ENCODE peak calls at places on chromosomes 5 and 9, in seven cellular contexts. One of them, this sample, is unnamed.

GRCh38 chr5:63963080-63963735 is 963 bp upstream of the HTR1A start:
- DNase-seq in Right ventricle myocardium superior: no peak
- DNase-seq in NCI-H1092 treated with DMSO at 0.1 percent for 48 hours: peak; percentile 22
- DNase-seq in HFFc6: peak; percentile 39
- DNase-seq in naive thymus-derived CD4-positive, alpha-beta T cell: no peak
- DNase-seq in breast epithelium: no peak
- DNase-seq in activated CD8-positive, alpha-beta memory T cell treated with anti-CD3 and anti-CD28 coated beads, Interleukin-2, amount 50 U/mL, for 48 hours: no peak
- DNase-seq in this sample: no peak

GRCh38 chr5:136018814-136019777 is 9.7 kb upstream of the TGFBI start:
- DNase-seq in Right ventricle myocardium superior: no peak
- DNase-seq in activated CD8-positive, alpha-beta memory T cell treated with anti-CD3 and anti-CD28 coated beads, Interleukin-2, amount 50 U/mL, for 48 hours: no peak
- DNase-seq in naive thymus-derived CD4-positive, alpha-beta T cell: no peak
- DNase-seq in NCI-H1092 treated with DMSO at 0.1 percent for 48 hours: no peak
- DNase-seq in HFFc6: peak; percentile 97
- DNase-seq in breast epithelium: peak; percentile 33
- DNase-seq in this sample: no peak

GRCh38 chr5:180808461-180809000 is 5.9 kb upstream of the MGAT1 start:
- DNase-seq in breast epithelium: no peak
- DNase-seq in activated CD8-positive, alpha-beta memory T cell treated with anti-CD3 and anti-CD28 coated beads, Interleukin-2, amount 50 U/mL, for 48 hours: peak; percentile 53
- DNase-seq in Right ventricle myocardium superior: no peak
- DNase-seq in naive thymus-derived CD4-positive, alpha-beta T cell: no peak
- DNase-seq in NCI-H1092 treated with DMSO at 0.1 percent for 48 hours: no peak
- DNase-seq in HFFc6: no peak
- DNase-seq in this sample: no peak

GRCh38 chr5:95670568-95670967 is 12.2 kb downstream of the SPATA9 start:
- DNase-seq in naive thymus-derived CD4-positive, alpha-beta T cell: no peak
- DNase-seq in breast epithelium: no peak
- DNase-seq in activated CD8-positive, alpha-beta memory T cell treated with anti-CD3 and anti-CD28 coated beads, Interleukin-2, amount 50 U/mL, for 48 hours: no peak
- DNase-seq in Right ventricle myocardium superior: no peak
- DNase-seq in HFFc6: no peak
- DNase-seq in NCI-H1092 treated with DMSO at 0.1 percent for 48 hours: no peak
- DNase-seq in this sample: no peak

GRCh38 chr5:140113180-140113698 is 670 bp upstream of the PURA start:
- DNase-seq in NCI-H1092 treated with DMSO at 0.1 percent for 48 hours: no peak
- DNase-seq in activated CD8-positive, alpha-beta memory T cell treated with anti-CD3 and anti-CD28 coated beads, Interleukin-2, amount 50 U/mL, for 48 hours: peak; percentile 61
- DNase-seq in breast epithelium: no peak
- DNase-seq in naive thymus-derived CD4-positive, alpha-beta T cell: peak; percentile 26
- DNase-seq in Right ventricle myocardium superior: no peak
- DNase-seq in HFFc6: no peak
- DNase-seq in this sample: no peak

GRCh38 chr9:127207734-127208410 is 56.7 kb upstream of the GARNL3 start:
- DNase-seq in activated CD8-positive, alpha-beta memory T cell treated with anti-CD3 and anti-CD28 coated beads, Interleukin-2, amount 50 U/mL, for 48 hours: no peak
- DNase-seq in NCI-H1092 treated with DMSO at 0.1 percent for 48 hours: no peak
- DNase-seq in breast epithelium: no peak
- DNase-seq in Right ventricle myocardium superior: no peak
- DNase-seq in HFFc6: no peak
- DNase-seq in naive thymus-derived CD4-positive, alpha-beta T cell: no peak
- DNase-seq in this sample: no peak

GRCh38 chr5:76622076-76622475 is 1.1 kb downstream of the F2RL2 start:
- DNase-seq in NCI-H1092 treated with DMSO at 0.1 percent for 48 hours: no peak
- DNase-seq in breast epithelium: no peak
- DNase-seq in Right ventricle myocardium superior: no peak
- DNase-seq in HFFc6: no peak
- DNase-seq in activated CD8-positive, alpha-beta memory T cell treated with anti-CD3 and anti-CD28 coated beads, Interleukin-2, amount 50 U/mL, for 48 hours: no peak
- DNase-seq in naive thymus-derived CD4-positive, alpha-beta T cell: no peak
- DNase-seq in this sample: no peak

GRCh38 chr5:180494510-180495181 is 467 bp downstream of the CNOT6 start:
- DNase-seq in breast epithelium: peak; percentile 26
- DNase-seq in activated CD8-positive, alpha-beta memory T cell treated with anti-CD3 and anti-CD28 coated beads, Interleukin-2, amount 50 U/mL, for 48 hours: peak; percentile 70
- DNase-seq in HFFc6: peak; percentile 5
- DNase-seq in naive thymus-derived CD4-positive, alpha-beta T cell: no peak
- DNase-seq in NCI-H1092 treated with DMSO at 0.1 percent for 48 hours: peak; percentile 46
- DNase-seq in Right ventricle myocardium superior: peak; percentile 65
- DNase-seq in this sample: no peak

GRCh38 chr5:136420168-136420916 is 55.0 kb upstream of the TRPC7 start:
- DNase-seq in breast epithelium: no peak
- DNase-seq in NCI-H1092 treated with DMSO at 0.1 percent for 48 hours: peak; percentile 92
- DNase-seq in Right ventricle myocardium superior: no peak
- DNase-seq in activated CD8-positive, alpha-beta memory T cell treated with anti-CD3 and anti-CD28 coated beads, Interleukin-2, amount 50 U/mL, for 48 hours: no peak
- DNase-seq in HFFc6: no peak
- DNase-seq in naive thymus-derived CD4-positive, alpha-beta T cell: no peak
- DNase-seq in this sample: no peak

GRCh38 chr9:34254141-34254913 is 74.7 kb downstream of the KIF24 start:
- DNase-seq in NCI-H1092 treated with DMSO at 0.1 percent for 48 hours: no peak
- DNase-seq in naive thymus-derived CD4-positive, alpha-beta T cell: no peak
- DNase-seq in breast epithelium: no peak
- DNase-seq in HFFc6: peak; percentile 84
- DNase-seq in activated CD8-positive, alpha-beta memory T cell treated with anti-CD3 and anti-CD28 coated beads, Interleukin-2, amount 50 U/mL, for 48 hours: no peak
- DNase-seq in Right ventricle myocardium superior: peak; percentile 55
- DNase-seq in this sample: no peak

GRCh38 chr9:116417464-116417863 is 263.9 kb downstream of the PAPPA start:
- DNase-seq in HFFc6: peak; percentile 38
- DNase-seq in Right ventricle myocardium superior: no peak
- DNase-seq in naive thymus-derived CD4-positive, alpha-beta T cell: no peak
- DNase-seq in breast epithelium: no peak
- DNase-seq in NCI-H1092 treated with DMSO at 0.1 percent for 48 hours: no peak
- DNase-seq in activated CD8-positive, alpha-beta memory T cell treated with anti-CD3 and anti-CD28 coated beads, Interleukin-2, amount 50 U/mL, for 48 hours: no peak
- DNase-seq in this sample: no peak

GRCh38 chr5:169374761-169375160 is 73.8 kb upstream of the SLIT3 start:
- DNase-seq in activated CD8-positive, alpha-beta memory T cell treated with anti-CD3 and anti-CD28 coated beads, Interleukin-2, amount 50 U/mL, for 48 hours: no peak
- DNase-seq in HFFc6: peak; percentile 55
- DNase-seq in NCI-H1092 treated with DMSO at 0.1 percent for 48 hours: no peak
- DNase-seq in Right ventricle myocardium superior: no peak
- DNase-seq in naive thymus-derived CD4-positive, alpha-beta T cell: no peak
- DNase-seq in breast epithelium: no peak
- DNase-seq in this sample: no peak

GRCh38 chr5:74233571-74233970 is 407.0 kb downstream of the ENC1 start:
- DNase-seq in activated CD8-positive, alpha-beta memory T cell treated with anti-CD3 and anti-CD28 coated beads, Interleukin-2, amount 50 U/mL, for 48 hours: no peak
- DNase-seq in NCI-H1092 treated with DMSO at 0.1 percent for 48 hours: no peak
- DNase-seq in Right ventricle myocardium superior: no peak
- DNase-seq in breast epithelium: no peak
- DNase-seq in HFFc6: peak; percentile 76
- DNase-seq in naive thymus-derived CD4-positive, alpha-beta T cell: no peak
- DNase-seq in this sample: no peak

GRCh38 chr5:80269991-80270438 is 14.2 kb upstream of the SERINC5 start:
- DNase-seq in activated CD8-positive, alpha-beta memory T cell treated with anti-CD3 and anti-CD28 coated beads, Interleukin-2, amount 50 U/mL, for 48 hours: no peak
- DNase-seq in naive thymus-derived CD4-positive, alpha-beta T cell: peak; percentile 48
- DNase-seq in breast epithelium: no peak
- DNase-seq in Right ventricle myocardium superior: no peak
- DNase-seq in HFFc6: no peak
- DNase-seq in NCI-H1092 treated with DMSO at 0.1 percent for 48 hours: no peak
- DNase-seq in this sample: no peak

GRCh38 chr9:91179237-91180138 is 182.2 kb downstream of the AUH start:
- DNase-seq in breast epithelium: no peak
- DNase-seq in HFFc6: peak; percentile 86
- DNase-seq in activated CD8-positive, alpha-beta memory T cell treated with anti-CD3 and anti-CD28 coated beads, Interleukin-2, amount 50 U/mL, for 48 hours: peak; percentile 62
- DNase-seq in naive thymus-derived CD4-positive, alpha-beta T cell: no peak
- DNase-seq in NCI-H1092 treated with DMSO at 0.1 percent for 48 hours: no peak
- DNase-seq in Right ventricle myocardium superior: no peak
- DNase-seq in this sample: no peak

GRCh38 chr5:138338411-138339085 is 482 bp downstream of the FAM53C start:
- DNase-seq in breast epithelium: no peak
- DNase-seq in NCI-H1092 treated with DMSO at 0.1 percent for 48 hours: no peak
- DNase-seq in HFFc6: no peak
- DNase-seq in activated CD8-positive, alpha-beta memory T cell treated with anti-CD3 and anti-CD28 coated beads, Interleukin-2, amount 50 U/mL, for 48 hours: peak; percentile 57
- DNase-seq in naive thymus-derived CD4-positive, alpha-beta T cell: no peak
- DNase-seq in Right ventricle myocardium superior: no peak
- DNase-seq in this sample: no peak

GRCh38 chr5:108036484-108036883 is 345.4 kb downstream of the FBXL17 start:
- DNase-seq in naive thymus-derived CD4-positive, alpha-beta T cell: no peak
- DNase-seq in NCI-H1092 treated with DMSO at 0.1 percent for 48 hours: no peak
- DNase-seq in activated CD8-positive, alpha-beta memory T cell treated with anti-CD3 and anti-CD28 coated beads, Interleukin-2, amount 50 U/mL, for 48 hours: no peak
- DNase-seq in HFFc6: no peak
- DNase-seq in breast epithelium: no peak
- DNase-seq in Right ventricle myocardium superior: no peak
- DNase-seq in this sample: no peak

GRCh38 chr9:126057869-126058467 is 268.7 kb upstream of the MVB12B start:
- DNase-seq in breast epithelium: no peak
- DNase-seq in activated CD8-positive, alpha-beta memory T cell treated with anti-CD3 and anti-CD28 coated beads, Interleukin-2, amount 50 U/mL, for 48 hours: no peak
- DNase-seq in NCI-H1092 treated with DMSO at 0.1 percent for 48 hours: peak; percentile 84
- DNase-seq in HFFc6: no peak
- DNase-seq in naive thymus-derived CD4-positive, alpha-beta T cell: no peak
- DNase-seq in Right ventricle myocardium superior: no peak
- DNase-seq in this sample: no peak

GRCh38 chr5:177402271-177403043 is 2.0 kb upstream of the PFN3 start:
- DNase-seq in breast epithelium: peak; percentile 48
- DNase-seq in HFFc6: peak; percentile 40
- DNase-seq in naive thymus-derived CD4-positive, alpha-beta T cell: peak; percentile 58
- DNase-seq in NCI-H1092 treated with DMSO at 0.1 percent for 48 hours: peak; percentile 66
- DNase-seq in activated CD8-positive, alpha-beta memory T cell treated with anti-CD3 and anti-CD28 coated beads, Interleukin-2, amount 50 U/mL, for 48 hours: peak; percentile 82
- DNase-seq in Right ventricle myocardium superior: peak; percentile 60
- DNase-seq in this sample: no peak

GRCh38 chr5:68555891-68556689 is 340.5 kb downstream of the PIK3R1 start:
- DNase-seq in naive thymus-derived CD4-positive, alpha-beta T cell: no peak
- DNase-seq in breast epithelium: no peak
- DNase-seq in Right ventricle myocardium superior: no peak
- DNase-seq in activated CD8-positive, alpha-beta memory T cell treated with anti-CD3 and anti-CD28 coated beads, Interleukin-2, amount 50 U/mL, for 48 hours: no peak
- DNase-seq in HFFc6: no peak
- DNase-seq in NCI-H1092 treated with DMSO at 0.1 percent for 48 hours: no peak
- DNase-seq in this sample: no peak

GRCh38 chr9:113307401-113307975 is 4.3 kb upstream of the RNF183 start:
- DNase-seq in Right ventricle myocardium superior: no peak
- DNase-seq in naive thymus-derived CD4-positive, alpha-beta T cell: no peak
- DNase-seq in breast epithelium: no peak
- DNase-seq in activated CD8-positive, alpha-beta memory T cell treated with anti-CD3 and anti-CD28 coated beads, Interleukin-2, amount 50 U/mL, for 48 hours: no peak
- DNase-seq in NCI-H1092 treated with DMSO at 0.1 percent for 48 hours: no peak
- DNase-seq in HFFc6: no peak
- DNase-seq in this sample: no peak

GRCh38 chr5:141003791-141004601 is 37.7 kb downstream of the PCDHAC2 start:
- DNase-seq in NCI-H1092 treated with DMSO at 0.1 percent for 48 hours: peak; percentile 23
- DNase-seq in naive thymus-derived CD4-positive, alpha-beta T cell: no peak
- DNase-seq in breast epithelium: no peak
- DNase-seq in activated CD8-positive, alpha-beta memory T cell treated with anti-CD3 and anti-CD28 coated beads, Interleukin-2, amount 50 U/mL, for 48 hours: no peak
- DNase-seq in HFFc6: no peak
- DNase-seq in Right ventricle myocardium superior: no peak
- DNase-seq in this sample: no peak

GRCh38 chr5:78895616-78896015 is 89.5 kb downstream of the ARSB start:
- DNase-seq in activated CD8-positive, alpha-beta memory T cell treated with anti-CD3 and anti-CD28 coated beads, Interleukin-2, amount 50 U/mL, for 48 hours: no peak
- DNase-seq in Right ventricle myocardium superior: no peak
- DNase-seq in naive thymus-derived CD4-positive, alpha-beta T cell: no peak
- DNase-seq in breast epithelium: no peak
- DNase-seq in HFFc6: no peak
- DNase-seq in NCI-H1092 treated with DMSO at 0.1 percent for 48 hours: no peak
- DNase-seq in this sample: no peak

This sample was measured in GF-D8.